ENCODE peak calls at places on chromosome 17, in four cellular contexts. D is upper lobe of left lung, R is GM12878, J is HepG2. F is an unnamed sample.

GRCh38 chr17:73064084-73064938 is 28.2 kb downstream of the SLC39A11 start:
- ATAC-seq in D (no peak), R (no peak), J (no peak), F (no peak)

GRCh38 chr17:41500131-41500911 is 5.1 kb downstream of the KRT13 start:
- ATAC-seq in D (no peak), R (no peak), J (no peak), F (no peak)

GRCh38 chr17:27475070-27475673 is 18.9 kb downstream of the KSR1 start:
- ATAC-seq in D (no peak), R (no peak), J (no peak), F (no peak)

GRCh38 chr17:77011173-77012011 is 129.4 kb upstream of the SEC14L1 start:
- ATAC-seq in D (no peak), R (no peak), J (peak; percentile 39), F (no peak)

GRCh38 chr17:43517161-43517560 is 29.0 kb downstream of the ETV4 start:
- ATAC-seq in D (no peak), R (peak; percentile 74), J (no peak), F (no peak)

GRCh38 chr17:79872762-79873161 is 33.5 kb upstream of the CBX4 start:
- ATAC-seq in D (no peak), R (no peak), J (no peak), F (no peak)

GRCh38 chr17:28475151-28475900 is 1.9 kb downstream of the SLC13A2 start:
- ATAC-seq in D (no peak), R (no peak), J (peak; percentile 63), F (no peak)

GRCh38 chr17:21125862-21126261 is 902 bp upstream of the DHRS7B start:
- ATAC-seq in D (no peak), R (peak; percentile 19), J (no peak), F (no peak)

GRCh38 chr17:80356231-80356856 is 58.6 kb upstream of the ENDOV start:
- ATAC-seq in D (no peak), R (no peak), J (no peak), F (no peak)

GRCh38 chr17:32275060-32276042 is 9.7 kb downstream of the RHBDL3 start:
- ATAC-seq in D (peak; percentile 39), R (peak; percentile 45), J (peak; percentile 50), F (no peak)

GRCh38 chr17:14095630-14096029 is 26.3 kb downstream of the COX10 start:
- ATAC-seq in D (peak; percentile 38), R (no peak), J (no peak), F (no peak)

GRCh38 chr17:78884148-78884870 is 18.7 kb downstream of the CEP295NL start:
- ATAC-seq in D (no peak), R (no peak), J (peak; percentile 6), F (no peak)

GRCh38 chr17:17737938-17738894 is 57.0 kb downstream of the RAI1 start:
- ATAC-seq in D (peak; percentile 34), R (no peak), J (no peak), F (peak; percentile 25)

GRCh38 chr17:77471984-77472836 is 331.4 kb downstream of the SEC14L1 start:
- ATAC-seq in D (peak; percentile 16), R (peak; percentile 34), J (no peak), F (peak; percentile 40)

GRCh38 chr17:896439-896838 is 83.1 kb downstream of the NXN start:
- ATAC-seq in D (no peak), R (no peak), J (no peak), F (no peak)

GRCh38 chr17:77472837-77473214 is 332.1 kb downstream of the SEC14L1 start:
- ATAC-seq in D (no peak), R (peak; percentile 29), J (no peak), F (no peak)

GRCh38 chr17:7352559-7352889 is 562 bp downstream of the KCTD11 start:
- ATAC-seq in D (no peak), R (no peak), J (no peak), F (no peak)

GRCh38 chr17:64635647-64636305 is 26.3 kb downstream of the SMURF2 start:
- ATAC-seq in D (peak; percentile 31), R (peak; percentile 88), J (no peak), F (no peak)

GRCh38 chr17:74485012-74485743 is 18.7 kb downstream of the CD300A start:
- ATAC-seq in D (no peak), R (no peak), J (no peak), F (no peak)

GRCh38 chr17:20273741-20274500 is 193.4 kb downstream of the LGALS9B start:
- ATAC-seq in D (no peak), R (no peak), J (no peak), F (no peak)

GRCh38 chr17:64331946-64332493 is 58.6 kb downstream of the PECAM1 start:
- ATAC-seq in D (peak; percentile 65), R (no peak), J (peak; percentile 51), F (no peak)

GRCh38 chr17:66264696-66265095 is 35.5 kb upstream of the APOH start:
- ATAC-seq in D (no peak), R (no peak), J (no peak), F (no peak)

GRCh38 chr17:32927201-32927723 is 691 bp upstream of the TMEM98 start:
- ATAC-seq in D (no peak), R (no peak), J (peak; percentile 93), F (peak; percentile 19)

GRCh38 chr17:8189041-8189710 is 804 bp downstream of the BORCS6 start:
- ATAC-seq in D (no peak), R (peak; percentile 1), J (peak; percentile 4), F (no peak)

GRCh38 chr17:39178516-39178915 is 12.6 kb upstream of the ARL5C start:
- ATAC-seq in D (peak; percentile 33), R (no peak), J (no peak), F (no peak)
- H3K36me3 ChIP-seq in D (peaks cover 36% of the 10 kb centered on the region), R (peaks cover 2% of the 10 kb centered on the region), J (no peaks in the 10 kb centered on the region), F (no peaks in the 10 kb centered on the region)

GRCh38 chr17:48546187-48546923 is 1.4 kb upstream of the HOXB2 start:
- ATAC-seq in D (no peak), R (no peak), J (no peak), F (no peak)
- TF ChIP-seq EP300 in D (no peak), R (no peak), J (no peak), F (no peak)

DNA sequence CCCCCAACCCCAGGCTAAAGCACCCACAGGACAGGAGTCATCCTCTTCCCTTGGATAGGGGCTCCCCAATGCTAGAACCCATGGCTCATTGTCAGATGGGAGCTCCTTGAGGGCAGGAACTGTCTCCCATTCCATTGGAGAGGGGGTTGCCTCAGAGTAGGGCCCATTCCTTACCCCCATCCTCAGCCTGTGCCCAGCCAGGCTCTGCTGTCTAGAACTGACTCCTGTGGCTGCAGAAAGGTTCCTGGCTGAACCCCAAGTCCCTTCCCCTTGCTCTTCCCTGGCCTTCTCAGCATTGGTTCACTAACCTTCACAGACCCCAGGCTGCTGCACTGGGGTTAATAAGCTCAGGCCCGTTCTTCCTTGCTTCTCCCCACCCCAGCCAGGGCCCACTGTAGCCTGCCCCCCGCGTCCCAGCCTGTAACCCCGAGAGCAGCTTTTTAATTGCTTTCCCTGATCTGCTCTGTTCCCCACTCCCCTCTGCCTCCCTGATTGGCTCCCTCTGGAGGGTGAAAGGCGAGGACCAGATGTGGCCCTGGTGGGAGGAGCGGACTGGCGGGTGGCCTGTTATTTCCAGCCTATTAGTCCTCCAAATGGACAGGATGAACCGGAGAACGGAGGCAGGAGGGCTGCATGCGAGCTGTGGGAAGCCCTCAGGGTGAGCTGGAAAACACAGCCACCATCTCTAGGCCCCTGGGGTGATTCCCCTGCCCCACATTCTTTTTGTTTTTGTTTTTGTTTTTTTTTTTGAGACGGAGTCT is 6.0 kb upstream of the GFAP start:
- ATAC-seq in D (no peak), R (no peak), J (peak; percentile 57), F (no peak)
- TF ChIP-seq CTCF in D (no peak), R (no peak), J (peak; percentile 50), F (no peak)

GRCh38 chr17:4258867-4259266 is 4.9 kb downstream of the ANKFY1 start:
- ATAC-seq in D (no peak), R (no peak), J (no peak), F (no peak)

GRCh38 chr17:4261452-4261851 is 2.3 kb downstream of the ANKFY1 start:
- ATAC-seq in D (no peak), R (no peak), J (no peak), F (no peak)

GRCh38 chr17:4266550-4266949 is 2.8 kb upstream of the ANKFY1 start:
- ATAC-seq in D (no peak), R (no peak), J (no peak), F (no peak)

GRCh38 chr17:4267402-4267801 is 3.6 kb upstream of the ANKFY1 start:
- ATAC-seq in D (no peak), R (no peak), J (no peak), F (no peak)

GRCh38 chr17:4263282-4264215 is at the start of gene ANKFY1:
- ATAC-seq in D (peak; percentile 99), R (peak; percentile 98), J (peak; percentile 93), F (peak; percentile 97)
- H3K36me3 ChIP-seq in D (no peaks in the 10 kb centered on the region), R (peaks cover 1% of the 10 kb centered on the region), J (peaks cover 5% of the 10 kb centered on the region), F (no peaks in the 10 kb centered on the region)